ENCODE peak calls at places on chromosomes 11 and 22, in six cellular contexts. Y, F, E, G, N and M are unnamed samples.

GRCh38 chr11:12137005-12137690 is 26.8 kb downstream of the MICAL2 start:
- DNase-seq in F (no peak), N (no peak), G (no peak), Y (no peak), E (no peak), M (no peak)

GRCh38 chr11:64170419-64170818 is 4.5 kb upstream of the MACROD1 start:
- DNase-seq in E (no peak), Y (no peak), F (no peak), G (no peak), N (no peak), M (no peak)

GRCh38 chr11:46977940-46978595 is 41.5 kb downstream of the CSTPP1 start:
- DNase-seq in N (peak), E (no peak), G (no peak), Y (no peak), F (no peak), M (no peak)

GRCh38 chr22:24161485-24161884 is 19.8 kb upstream of the SUSD2 start:
- DNase-seq in G (no peak), Y (no peak), E (no peak), N (no peak), F (no peak), M (no peak)

GRCh38 chr11:68106165-68106940 is 14.8 kb downstream of the CHKA start:
- DNase-seq in E (no peak), F (no peak), Y (no peak), N (no peak), G (no peak), M (no peak)

GRCh38 chr11:61035086-61035835 is 63.8 kb downstream of the CD6 start:
- DNase-seq in G (no peak), E (no peak), F (no peak), Y (no peak), N (no peak), M (no peak)

GRCh38 chr11:118911113-118911879 is 14.4 kb downstream of the BCL9L start:
- DNase-seq in Y (peak), F (peak), G (no peak), E (peak), N (peak), M (no peak)

GRCh38 chr11:13772223-13773046 is 104.0 kb downstream of the FAR1 start:
- DNase-seq in N (peak), Y (peak), F (no peak), G (peak), E (no peak), M (peak)

GRCh38 chr11:66335531-66336233 is 552 bp downstream of the RIN1 start:
- DNase-seq in G (peak), E (no peak), Y (peak), F (peak), N (peak), M (peak)

GRCh38 chr11:35144103-35144741 is 5.3 kb downstream of the CD44 start:
- DNase-seq in Y (no peak), F (no peak), G (no peak), E (no peak), N (peak), M (no peak)

GRCh38 chr11:68942090-68942620 is 38.5 kb downstream of the IGHMBP2 start:
- DNase-seq in F (no peak), E (no peak), Y (no peak), N (no peak), G (no peak), M (no peak)

GRCh38 chr11:93133710-93134109 is 64.1 kb downstream of the SLC36A4 start:
- DNase-seq in G (no peak), Y (no peak), F (no peak), E (no peak), N (peak), M (no peak)

GRCh38 chr11:2910401-2910955 is 18.7 kb downstream of the PHLDA2 start:
- DNase-seq in E (no peak), Y (no peak), F (no peak), G (no peak), N (no peak), M (no peak)

GRCh38 chr11:83583953-83584352 is 297.8 kb upstream of the CCDC90B start:
- DNase-seq in N (peak), E (no peak), G (no peak), Y (no peak), F (no peak), M (no peak)

GRCh38 chr11:94067010-94067409 is 45.9 kb downstream of the HEPHL1 start:
- DNase-seq in E (no peak), N (peak), G (no peak), F (no peak), Y (no peak), M (no peak)

GRCh38 chr11:67656278-67656922 is 5.9 kb upstream of the ACY3 start:
- DNase-seq in F (no peak), E (no peak), Y (no peak), N (no peak), G (no peak), M (no peak)

GRCh38 chr11:36493332-36493731 is 16.7 kb downstream of the TRAF6 start:
- DNase-seq in Y (no peak), F (no peak), E (no peak), N (no peak), G (no peak), M (no peak)

GRCh38 chr11:94583213-94583884 is 16.2 kb downstream of the PIWIL4 start:
- DNase-seq in E (no peak), G (no peak), N (no peak), F (no peak), Y (no peak), M (no peak)

GRCh38 chr11:107042748-107043147 is 24.5 kb upstream of the GUCY1A2 start:
- DNase-seq in G (no peak), F (no peak), Y (no peak), E (no peak), N (no peak), M (no peak)

GRCh38 chr11:74123008-74123448 is 47.8 kb downstream of the C2CD3 start:
- DNase-seq in E (no peak), G (no peak), F (no peak), Y (peak), N (no peak), M (no peak)

GRCh38 chr11:64802370-64803162 is 448 bp downstream of the MAP4K2 start:
- DNase-seq in Y (peak), F (no peak), E (peak), G (no peak), N (no peak), M (no peak)

GRCh38 chr11:103091441-103091809 is 535 bp downstream of the DCUN1D5 start:
- DNase-seq in Y (peak), E (peak), N (peak), G (peak), F (peak), M (peak)

GRCh38 chr11:690738-691633 is 4.0 kb downstream of the DEAF1 start:
- DNase-seq in G (no peak), Y (no peak), F (no peak), E (no peak), N (no peak), M (no peak)

GRCh38 chr11:126477526-126478275 is 122.2 kb downstream of the ST3GAL4 start:
- DNase-seq in Y (no peak), F (peak), N (no peak), G (no peak), E (no peak), M (peak)

GRCh38 chr11:131889146-131889577 is 518.7 kb downstream of the NTM start:
- DNase-seq in N (peak), F (no peak), Y (peak), E (no peak), G (no peak), M (peak)

DNA sequence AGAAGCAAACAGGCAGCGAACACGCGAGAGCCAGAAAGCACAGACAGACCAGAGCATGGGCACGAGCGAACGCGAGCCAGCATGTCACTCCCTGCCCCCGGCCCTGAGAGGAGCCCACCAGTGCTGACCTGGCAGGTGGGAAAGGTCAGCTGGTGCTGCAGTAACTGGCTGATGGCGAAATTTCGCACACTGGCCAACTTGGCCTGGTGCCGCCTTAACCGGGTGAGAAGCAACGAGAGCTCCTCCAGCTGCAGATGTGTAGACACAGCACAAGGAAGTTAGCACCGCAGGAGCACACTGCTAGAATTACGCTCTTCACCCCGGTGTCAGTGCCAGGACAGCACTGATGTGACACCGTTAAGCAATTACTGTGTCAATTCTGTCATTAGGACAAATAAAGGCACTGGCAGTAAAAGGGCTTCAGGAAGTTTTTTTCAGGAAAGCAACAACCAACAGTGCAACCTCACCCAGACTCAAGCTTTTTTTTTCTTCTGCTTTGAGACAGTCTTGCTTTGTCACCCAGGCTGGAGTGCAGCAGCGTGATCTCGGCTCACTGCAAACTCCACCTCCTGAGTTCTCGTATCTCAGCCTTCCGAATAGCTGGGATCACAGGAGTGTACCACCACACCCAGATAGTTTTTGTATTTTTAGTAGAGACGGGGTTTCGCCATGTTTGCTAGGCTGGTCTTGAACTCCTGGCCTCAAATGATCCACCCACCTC is 76.8 kb downstream of the C11orf58 start:
- DNase-seq in F (peak), Y (no peak), E (no peak), G (no peak), N (peak), M (peak)
- TF ChIP-seq CTCF in F (no peak), Y (no peak), E (no peak), G (no peak), N (peak), M (no peak)

GRCh38 chr11:6482431-6482830 is 1.1 kb downstream of the TIMM10B start:
- DNase-seq in F (no peak), E (no peak), Y (no peak), G (no peak), N (no peak), M (no peak)

GRCh38 chr11:6481924-6482275 is 599 bp downstream of the TIMM10B start:
- DNase-seq in G (peak), Y (no peak), N (no peak), F (no peak), E (no peak), M (no peak)

GRCh38 chr11:6480299-6480914 is 724 bp downstream of the ARFIP2 start:
- DNase-seq in F (no peak), G (no peak), E (peak), Y (no peak), N (no peak), M (no peak)

GRCh38 chr11:6481012-6481923 is at the start of the genes ARFIP2 and TIMM10B:
- DNase-seq in E (peak), F (peak), Y (peak), G (peak), N (peak), M (peak)

GRCh38 chr11:6483015-6483414 is 1.7 kb downstream of the TIMM10B start:
- DNase-seq in N (no peak), Y (no peak), G (no peak), E (no peak), F (no peak), M (no peak)
- TF ChIP-seq CTCF in N (no peak), Y (no peak), G (no peak), E (no peak), F (no peak), M (no peak)

GRCh38 chr11:1765871-1766718 is 2.4 kb upstream of the CTSD start:
- DNase-seq in N (no peak), G (no peak), Y (peak), E (no peak), F (peak), M (no peak)
- TF ChIP-seq CTCF in N (peak), G (peak), Y (peak), E (no peak), F (no peak), M (no peak)

GRCh38 chr11:9203715-9204311 is 61.3 kb downstream of the DENND5A start:
- DNase-seq in F (no peak), G (no peak), N (no peak), E (no peak), Y (peak), M (no peak)
- TF ChIP-seq CTCF in F (no peak), G (no peak), N (no peak), E (no peak), Y (peak), M (no peak)

GRCh38 chr22:43094085-43094484 is 4.9 kb upstream of the TTLL1 start:
- DNase-seq in E (no peak), F (no peak), Y (no peak), N (no peak), G (no peak), M (no peak)

GRCh38 chr22:43092085-43092484 is 2.9 kb upstream of the TTLL1 start:
- DNase-seq in G (no peak), Y (no peak), F (no peak), E (no peak), N (no peak), M (no peak)

GRCh38 chr22:43088979-43089717 is at the start of gene TTLL1:
- DNase-seq in N (peak), G (peak), F (peak), E (peak), Y (peak), M (peak)

GRCh38 chr22:43088616-43088978 is 594 bp downstream of the TTLL1 start:
- DNase-seq in N (no peak), G (no peak), Y (no peak), E (no peak), F (no peak), M (no peak)

GRCh38 chr22:43090130-43090789 is 1.1 kb upstream of the TTLL1 start:
- DNase-seq in F (no peak), E (peak), N (peak), Y (no peak), G (peak), M (no peak)
- TF ChIP-seq CTCF in F (no peak), E (peak), N (peak), Y (no peak), G (peak), M (no peak)

DNA sequence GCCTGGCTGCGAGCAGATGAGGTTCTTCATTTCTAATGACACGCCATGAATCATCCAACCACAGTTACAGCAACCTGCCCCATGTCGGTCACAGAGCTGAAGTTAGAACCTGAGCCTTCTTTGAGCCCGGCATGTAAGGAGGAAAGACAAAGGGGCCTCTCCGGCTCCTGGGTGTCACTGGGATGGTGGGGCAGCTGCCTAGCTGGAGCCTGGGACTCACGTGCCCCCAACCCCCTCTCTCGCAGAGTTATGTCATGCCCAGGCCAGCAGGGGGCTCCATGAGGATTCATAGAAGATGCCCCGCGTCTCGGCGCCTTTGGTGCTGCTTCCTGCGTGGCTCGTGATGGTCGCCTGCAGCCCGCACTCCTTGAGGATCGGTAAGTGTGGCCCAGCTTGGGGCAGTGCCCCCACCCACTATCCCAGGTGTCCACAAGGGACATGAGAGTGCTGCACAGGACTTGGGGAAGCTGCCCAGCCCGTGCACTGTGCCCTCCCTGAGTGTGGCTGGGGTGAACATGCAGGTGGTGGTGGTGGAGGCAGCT is 148.5 kb downstream of the GRIK4 start:
- DNase-seq in N (peak), G (peak), Y (peak), F (no peak), E (no peak), M (peak)
- TF ChIP-seq CTCF in N (peak), G (peak), Y (peak), F (peak), E (no peak), M (peak)